ENCODE peak calls at places on chromosomes 2 and 18, in seven cellular contexts. X, F, L, N, V, B and U are unnamed samples.

GRCh38 chr2:123894167-123894566 is 130.9 kb upstream of the CNTNAP5 start:
- DNase-seq in X (no peak), F (no peak), L (no peak), N (no peak), V (no peak), B (no peak), U (no peak)

GRCh38 chr2:5560981-5561380 is 131.2 kb upstream of the SOX11 start:
- DNase-seq in X (peak), F (no peak), L (peak), N (no peak), V (no peak), B (no peak), U (no peak)

GRCh38 chr18:79766308-79766707 is 31.4 kb upstream of the KCNG2 start:
- DNase-seq in X (no peak), F (peak), L (no peak), N (peak), V (no peak), B (no peak), U (peak)

GRCh38 chr2:218427741-218428140 is 8.8 kb downstream of the VIL1 start:
- DNase-seq in X (no peak), F (no peak), L (peak), N (no peak), V (no peak), B (no peak), U (peak)

GRCh38 chr2:23414876-23415275 is 29.9 kb downstream of the KLHL29 start:
- DNase-seq in X (peak), F (no peak), L (no peak), N (no peak), V (no peak), B (no peak), U (no peak)

GRCh38 chr18:48673456-48674197 is 134.8 kb downstream of the CTIF start:
- DNase-seq in X (no peak), F (no peak), L (peak), N (no peak), V (no peak), B (no peak), U (no peak)

GRCh38 chr2:174059875-174060226 is 94.7 kb upstream of the SP3 start:
- DNase-seq in X (no peak), F (no peak), L (no peak), N (no peak), V (no peak), B (no peak), U (no peak)

GRCh38 chr2:101717041-101717817 is 19.7 kb downstream of the MAP4K4 start:
- DNase-seq in X (no peak), F (no peak), L (no peak), N (no peak), V (no peak), B (no peak), U (no peak)

GRCh38 chr2:144430722-144431163 is 89.2 kb downstream of the ZEB2 start:
- DNase-seq in X (peak), F (no peak), L (peak), N (no peak), V (no peak), B (no peak), U (no peak)

GRCh38 chr2:25418944-25419677 is 77.4 kb upstream of the DNMT3A start:
- DNase-seq in X (peak), F (no peak), L (no peak), N (no peak), V (no peak), B (no peak), U (no peak)

GRCh38 chr2:168997113-168997512 is 34.0 kb downstream of the ABCB11 start:
- DNase-seq in X (no peak), F (no peak), L (no peak), N (no peak), V (no peak), B (no peak), U (no peak)

GRCh38 chr2:63790913-63791312 is 50.8 kb upstream of the UGP2 start:
- DNase-seq in X (no peak), F (no peak), L (peak), N (no peak), V (no peak), B (peak), U (peak)

GRCh38 chr18:32339062-32339461 is 131.6 kb downstream of the GAREM1 start:
- DNase-seq in X (no peak), F (no peak), L (no peak), N (no peak), V (no peak), B (no peak), U (no peak)

GRCh38 chr2:46383113-46383395 is 85.8 kb downstream of the EPAS1 start:
- DNase-seq in X (no peak), F (no peak), L (no peak), N (no peak), V (no peak), B (no peak), U (no peak)

GRCh38 chr2:98569197-98569793 is 39.0 kb downstream of the COA5 start:
- DNase-seq in X (peak), F (peak), L (peak), N (peak), V (peak), B (peak), U (peak)

GRCh38 chr2:189336276-189336975 is 104.8 kb upstream of the WDR75 start:
- DNase-seq in X (no peak), F (no peak), L (no peak), N (no peak), V (no peak), B (no peak), U (peak)

GRCh38 chr2:222479855-222480254 is 55.5 kb downstream of the SGPP2 start:
- DNase-seq in X (no peak), F (no peak), L (no peak), N (no peak), V (no peak), B (no peak), U (peak)

GRCh38 chr2:160940271-160940670 is 220.0 kb upstream of the TANK start:
- DNase-seq in X (no peak), F (no peak), L (no peak), N (no peak), V (no peak), B (no peak), U (peak)

GRCh38 chr2:207531024-207531411 is 1.3 kb downstream of the CREB1 start:
- DNase-seq in X (peak), F (peak), L (peak), N (no peak), V (no peak), B (no peak), U (peak)

GRCh38 chr18:1412660-1413659 is 508.3 kb downstream of the ADCYAP1 start:
- DNase-seq in X (no peak), F (no peak), L (no peak), N (no peak), V (no peak), B (no peak), U (no peak)